ENCODE peak calls at places on chromosomes 12 and 14, in four cellular contexts. R is A549, E is K562, Z is stomach. C is an unnamed sample.

GRCh38 chr12:102435827-102436436 is 44.4 kb downstream of the IGF1 start:
- DNase-seq in Z (no peak), R (no peak), E (no peak), C (no peak)

GRCh38 chr12:93802293-93802692 is 125.1 kb downstream of the CRADD start:
- DNase-seq in E (no peak), Z (no peak), R (no peak), C (no peak)

GRCh38 chr12:127712561-127712960 is 554.4 kb upstream of the TMEM132C start:
- DNase-seq in R (no peak), Z (no peak), E (no peak), C (no peak)

GRCh38 chr12:29503283-29503682 is 5.8 kb upstream of the OVCH1 start:
- DNase-seq in Z (no peak), R (no peak), E (no peak), C (no peak)

GRCh38 chr12:117313906-117314305 is 47.5 kb downstream of the NOS1 start:
- DNase-seq in R (no peak), E (no peak), Z (no peak), C (no peak)

GRCh38 chr12:6089041-6089823 is 35.2 kb downstream of the VWF start:
- DNase-seq in R (peak), Z (no peak), E (no peak), C (peak)

GRCh38 chr12:58850826-58851225 is 69.5 kb downstream of the LRIG3 start:
- DNase-seq in R (no peak), E (no peak), Z (no peak), C (no peak)

GRCh38 chr14:50082308-50082742 is 34.0 kb downstream of the VCPKMT start:
- DNase-seq in E (no peak), Z (no peak), R (no peak), C (no peak)

GRCh38 chr12:18810537-18811253 is 72.8 kb downstream of the CAPZA3 start:
- DNase-seq in E (no peak), R (no peak), Z (no peak), C (no peak)

GRCh38 chr12:114241973-114242434 is 163.9 kb downstream of the TBX5 start:
- DNase-seq in R (peak), Z (no peak), E (peak), C (no peak)

GRCh38 chr12:104064031-104064841 is at the start of gene HCFC2:
- DNase-seq in Z (peak), R (peak), E (peak), C (peak)

GRCh38 chr12:16344269-16344668 is 3.2 kb upstream of the MGST1 start:
- DNase-seq in E (no peak), R (no peak), Z (no peak), C (no peak)

GRCh38 chr14:54572316-54572715 is 5.4 kb downstream of the SAMD4A start:
- DNase-seq in Z (no peak), E (peak), R (peak), C (no peak)

GRCh38 chr12:132282950-132283771 is 46.2 kb downstream of the GALNT9 start:
- DNase-seq in R (no peak), E (no peak), Z (no peak), C (no peak)

GRCh38 chr12:55728932-55729591 is at the start of gene CD63:
- DNase-seq in R (peak), E (peak), Z (peak), C (peak)

GRCh38 chr14:69242311-69243224 is 17.4 kb upstream of the GALNT16 start:
- DNase-seq in R (peak), Z (peak), E (peak), C (no peak)

GRCh38 chr14:53925201-53925766 is 31.3 kb downstream of the BMP4 start:
- DNase-seq in R (no peak), E (no peak), Z (no peak), C (no peak)

GRCh38 chr12:110791589-110791988 is 48.9 kb upstream of the PPP1CC start:
- DNase-seq in Z (no peak), R (no peak), E (no peak), C (no peak)

GRCh38 chr14:74474376-74474775 is 18.7 kb downstream of the NPC2 start:
- DNase-seq in R (no peak), Z (no peak), E (no peak), C (no peak)

GRCh38 chr14:44154889-44155288 is 352.2 kb downstream of the FSCB start:
- DNase-seq in R (no peak), Z (no peak), E (no peak), C (no peak)

GRCh38 chr14:38065101-38065762 is 142.5 kb upstream of the SSTR1 start:
- DNase-seq in R (no peak), E (no peak), Z (no peak), C (no peak)

GRCh38 chr12:115571027-115571426 is 706.5 kb downstream of the MED13L start:
- DNase-seq in R (no peak), E (no peak), Z (no peak), C (no peak)

GRCh38 chr12:25500651-25501050 is 52.4 kb downstream of the LMNTD1 start:
- DNase-seq in E (no peak), Z (no peak), R (no peak), C (no peak)

GRCh38 chr12:6817662-6818157 is 3.9 kb upstream of the GPR162 start:
- DNase-seq in Z (no peak), R (no peak), E (no peak), C (no peak)

GRCh38 chr14:20609215-20610001 is 18.2 kb upstream of the RNASE12 start:
- DNase-seq in Z (peak), E (peak), R (peak), C (no peak)

GRCh38 chr12:60494249-60494648 is 898.4 kb downstream of the SLC16A7 start:
- DNase-seq in R (peak), Z (no peak), E (no peak), C (no peak)

GRCh38 chr12:47353508-47353907 is 273.7 kb upstream of the AMIGO2 start:
- DNase-seq in R (no peak), E (no peak), Z (no peak), C (no peak)

GRCh38 chr12:92145481-92145730 is 240 bp downstream of the BTG1 start:
- DNase-seq in Z (no peak), R (no peak), E (no peak), C (no peak)

GRCh38 chr12:92146497-92146828 is 817 bp upstream of the BTG1 start:
- DNase-seq in E (no peak), R (no peak), Z (no peak), C (no peak)

GRCh38 chr12:92144631-92145480 is 790 bp downstream of the BTG1 start:
- DNase-seq in R (peak), E (peak), Z (peak), C (peak)

GRCh38 chr12:92146865-92147264 is 1.2 kb upstream of the BTG1 start:
- DNase-seq in E (no peak), Z (no peak), R (no peak), C (no peak)

DNA sequence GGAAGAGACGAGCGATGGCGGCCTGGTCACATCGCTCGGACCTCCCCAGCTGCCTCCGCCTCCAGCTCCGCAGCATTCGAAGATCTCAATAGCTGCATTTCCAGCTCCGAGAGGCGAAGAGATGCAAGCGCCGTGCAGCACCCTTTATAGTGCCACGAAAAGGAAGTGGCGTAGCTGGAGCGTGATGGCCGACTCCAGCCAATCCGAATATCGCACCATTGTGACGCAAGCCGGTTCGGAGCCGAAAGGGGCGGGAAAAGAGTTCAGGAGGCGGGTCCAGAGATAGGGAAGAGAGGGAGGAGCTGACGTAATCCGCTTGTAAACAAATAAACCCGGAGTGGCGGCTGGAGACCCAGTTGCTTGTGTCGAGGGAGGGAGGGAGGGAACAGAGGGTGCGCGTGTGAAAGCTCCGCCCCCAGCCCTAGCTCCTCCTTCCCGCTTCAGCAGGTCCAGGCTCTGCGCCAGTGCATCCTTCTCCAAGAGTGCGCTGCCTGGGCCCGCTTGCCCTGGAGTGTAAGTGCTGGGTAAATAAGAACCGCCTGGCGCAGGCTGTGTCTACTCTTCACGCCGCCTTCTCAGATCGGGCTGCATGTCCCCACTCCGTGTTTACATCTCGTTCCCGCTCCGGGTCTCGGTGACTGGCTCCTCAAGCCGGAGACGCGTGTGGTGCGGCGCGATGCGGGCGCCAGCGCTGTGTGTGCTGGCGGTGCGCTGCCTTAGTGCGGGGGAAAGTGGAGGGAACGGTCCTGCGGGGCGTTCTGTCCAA is at the start of gene BTG1:
- DNase-seq in R (peak), Z (peak), E (peak), C (peak)
- TF ChIP-seq EP300 in R (no peak), Z (no peak), E (peak), C (no peak)

DNA sequence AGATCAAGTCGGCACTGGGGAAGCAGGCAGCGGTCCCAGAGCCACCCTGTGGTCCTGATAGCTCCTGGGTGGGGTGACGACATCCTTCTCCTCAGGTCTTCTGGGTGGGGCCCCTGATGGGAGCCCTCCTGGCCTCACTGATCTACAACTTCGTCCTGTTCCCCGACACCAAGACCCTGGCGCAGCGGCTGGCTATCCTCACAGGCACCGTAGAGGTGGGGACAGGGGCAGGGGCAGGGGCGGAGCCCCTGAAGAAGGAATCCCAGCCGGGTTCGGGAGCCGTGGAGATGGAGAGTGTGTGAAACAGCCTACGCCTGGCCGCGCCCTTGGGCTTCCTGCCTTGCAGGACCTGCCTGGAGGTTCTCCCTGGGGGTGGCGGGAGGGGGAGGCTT is 2.6 kb downstream of the AQP6 start:
- DNase-seq in R (no peak), Z (no peak), E (no peak), C (no peak)
- TF ChIP-seq EP300 in R (no peak), Z (no peak), E (no peak), C (no peak)

GRCh38 chr14:39291739-39292138 is 58.0 kb downstream of the MIA2 start:
- DNase-seq in E (no peak), Z (no peak), R (no peak), C (no peak)
- TF ChIP-seq EP300 in E (no peak), Z (no peak), R (no peak), C (no peak)

GRCh38 chr14:85516239-85517112 is 13.5 kb upstream of the FLRT2 start:
- DNase-seq in Z (no peak), R (no peak), E (no peak), C (no peak)

GRCh38 chr14:85514487-85514886 is 15.5 kb upstream of the FLRT2 start:
- DNase-seq in R (no peak), Z (no peak), E (no peak), C (no peak)

GRCh38 chr14:85523624-85524023 is 6.3 kb upstream of the FLRT2 start:
- DNase-seq in Z (no peak), E (no peak), R (no peak), C (no peak)

GRCh38 chr14:85517113-85517688 is 12.7 kb upstream of the FLRT2 start:
- DNase-seq in R (no peak), Z (no peak), E (no peak), C (no peak)

DNA sequence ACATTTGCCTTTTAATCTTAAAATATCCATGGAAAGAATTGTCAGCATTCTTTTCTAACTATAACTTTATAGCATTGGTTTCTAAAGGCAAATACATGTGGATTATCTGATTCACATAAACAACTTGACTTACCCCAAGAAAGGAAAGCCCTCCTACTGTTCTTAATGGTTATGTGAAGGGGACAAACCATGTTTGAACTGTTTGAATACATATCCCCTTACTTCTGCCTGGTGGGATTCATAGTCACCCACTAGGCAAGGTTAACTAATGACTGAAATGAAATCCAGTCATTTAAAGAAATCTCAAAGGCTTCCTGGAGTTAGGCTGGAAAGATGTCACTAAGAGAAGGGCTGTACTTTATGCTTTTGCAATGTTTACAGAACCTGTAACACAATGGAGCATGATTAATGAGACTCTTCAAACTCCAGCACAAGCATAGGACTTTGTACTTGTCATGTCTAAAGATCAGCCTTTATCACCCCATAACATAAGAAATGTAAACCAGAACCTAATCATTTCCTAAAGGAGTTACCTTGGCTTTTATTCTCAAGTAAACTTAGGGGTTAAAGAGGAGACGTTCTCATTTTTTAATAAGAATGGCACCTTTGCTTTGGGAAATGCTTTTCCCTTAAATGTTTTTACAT is 10.2 kb upstream of the FLRT2 start:
- DNase-seq in Z (no peak), R (peak), E (no peak), C (no peak)
- TF ChIP-seq EP300 in Z (no peak), R (no peak), E (no peak), C (no peak)

DNA sequence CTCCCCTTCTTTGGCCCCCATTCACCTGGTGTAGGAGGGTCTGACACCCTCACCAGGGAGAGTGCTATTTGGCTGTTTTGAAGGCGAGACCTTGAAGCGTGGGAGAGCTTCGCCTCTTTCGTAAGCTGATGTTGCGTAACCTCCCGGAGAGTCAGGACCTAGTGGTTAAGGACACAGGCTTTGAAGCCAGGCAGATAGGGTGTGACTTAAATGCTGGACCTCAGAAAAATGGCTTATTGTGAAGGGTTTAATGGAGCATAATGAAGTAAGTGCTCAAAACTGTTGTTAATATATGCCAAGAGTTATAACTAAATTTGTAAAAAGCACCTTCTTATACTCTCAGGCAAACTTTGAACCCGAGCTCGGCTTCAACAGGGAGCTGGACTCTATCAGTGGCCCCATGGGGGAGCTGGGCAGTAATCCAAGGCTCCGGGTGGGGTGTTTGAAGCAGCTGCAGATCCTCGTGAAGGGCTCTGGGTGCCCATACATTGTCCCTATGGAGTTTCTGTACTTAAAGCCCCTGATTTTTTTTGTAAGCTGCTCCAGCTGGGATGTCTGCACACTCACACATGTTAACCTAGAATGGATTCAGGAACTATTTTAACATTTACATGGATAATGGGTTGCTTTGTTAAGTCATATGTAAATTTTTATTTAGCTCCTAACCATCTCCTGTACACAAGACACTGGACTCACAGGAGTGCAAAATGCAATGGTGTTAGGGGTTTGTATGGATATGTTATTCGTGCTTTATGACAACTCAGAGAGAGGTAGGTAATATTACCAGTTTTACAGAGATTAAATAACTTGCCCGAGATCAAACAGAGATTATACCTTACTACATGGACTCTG is 26.0 kb downstream of the PPFIBP1 start:
- DNase-seq in E (peak), Z (peak), R (peak), C (peak)
- TF ChIP-seq EP300 in E (no peak), Z (no peak), R (no peak), C (no peak)

GRCh38 chr14:22097072-22097471 is 423.5 kb upstream of the OR4E1 start:
- DNase-seq in Z (no peak), R (no peak), E (no peak), C (no peak)
- TF ChIP-seq EP300 in Z (peak), R (no peak), E (no peak), C (no peak)

GRCh38 chr12:81998761-81999378 is 239.7 kb upstream of the PPFIA2 start:
- DNase-seq in E (no peak), Z (no peak), R (no peak), C (no peak)
- TF ChIP-seq EP300 in E (no peak), Z (no peak), R (no peak), C (no peak)

GRCh38 chr14:63496837-63497400 is 46.3 kb downstream of the PPP2R5E start:
- DNase-seq in E (no peak), Z (no peak), R (no peak), C (no peak)

GRCh38 chr14:63487724-63488123 is 55.5 kb downstream of the PPP2R5E start:
- DNase-seq in Z (no peak), E (no peak), R (no peak), C (no peak)

GRCh38 chr14:63492391-63492790 is 50.8 kb downstream of the PPP2R5E start:
- DNase-seq in R (peak), E (no peak), Z (no peak), C (no peak)

DNA sequence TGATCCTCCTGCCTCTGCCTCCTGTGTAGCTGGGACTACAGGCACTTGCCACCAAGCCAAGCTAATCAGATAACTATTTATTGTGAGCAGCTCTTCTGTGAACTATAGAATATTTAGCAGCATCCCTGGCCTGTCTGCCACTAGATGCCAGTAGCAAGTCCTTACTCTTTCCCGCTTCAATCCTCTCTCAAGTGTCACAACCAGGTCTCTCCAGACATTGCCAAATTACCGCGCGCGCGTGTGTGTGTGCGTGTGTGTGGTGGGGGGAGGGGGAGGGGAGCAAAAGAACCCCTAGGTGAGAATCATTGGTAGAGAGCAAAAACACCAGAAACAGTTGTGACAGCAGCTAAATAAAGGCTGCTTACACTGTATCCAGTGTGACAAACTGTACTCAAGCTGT is 49.9 kb downstream of the PPP2R5E start:
- DNase-seq in Z (no peak), R (peak), E (no peak), C (no peak)
- TF ChIP-seq EP300 in Z (no peak), R (no peak), E (no peak), C (no peak)